ENCODE peak calls at places on chromosomes 1 and 21, in ten cellular contexts. One of them, this sample, is unnamed.

GRCh38 chr1:76428027-76428426 is 353.5 kb downstream of the ST6GALNAC3 start:
- DNase-seq in NCI-H2171: no peak
- DNase-seq in breast epithelium: no peak
- DNase-seq in stimulated activated naive B cell treated with anti-CD40 and anti-IgM and Interleukin-4, amounts not matched to agents 10 μg/mL and 1 μg/mL and 100 μg/mL, for 72 hours: no peak
- DNase-seq in activated naive CD4-positive, alpha-beta T cell treated with Interleukin-2 at 50 U/mL for 16 hours: no peak
- DNase-seq in effector CD8-positive, alpha-beta T cell: no peak
- DNase-seq in esophagus muscularis mucosa: no peak
- DNase-seq in T-helper 1 cell: no peak
- DNase-seq in activated CD8-positive, alpha-beta memory T cell treated with anti-CD3 and anti-CD28 coated beads for 1 hour: no peak
- DNase-seq in chondrocyte: no peak
- DNase-seq in this sample: no peak

GRCh38 chr1:116910379-116911165 is 856 bp downstream of the PTGFRN start:
- DNase-seq in stimulated activated naive B cell treated with anti-CD40 and anti-IgM and Interleukin-4, amounts not matched to agents 10 μg/mL and 1 μg/mL and 100 μg/mL, for 72 hours: no peak
- DNase-seq in chondrocyte: peak
- DNase-seq in NCI-H2171: peak
- DNase-seq in T-helper 1 cell: peak
- DNase-seq in esophagus muscularis mucosa: no peak
- DNase-seq in activated CD8-positive, alpha-beta memory T cell treated with anti-CD3 and anti-CD28 coated beads for 1 hour: no peak
- DNase-seq in breast epithelium: peak
- DNase-seq in activated naive CD4-positive, alpha-beta T cell treated with Interleukin-2 at 50 U/mL for 16 hours: peak
- DNase-seq in effector CD8-positive, alpha-beta T cell: no peak
- DNase-seq in this sample: peak

GRCh38 chr1:30302808-30303310 is 420.5 kb downstream of the MATN1 start:
- DNase-seq in activated CD8-positive, alpha-beta memory T cell treated with anti-CD3 and anti-CD28 coated beads for 1 hour: no peak
- DNase-seq in chondrocyte: peak
- DNase-seq in effector CD8-positive, alpha-beta T cell: no peak
- DNase-seq in T-helper 1 cell: no peak
- DNase-seq in breast epithelium: no peak
- DNase-seq in NCI-H2171: peak
- DNase-seq in stimulated activated naive B cell treated with anti-CD40 and anti-IgM and Interleukin-4, amounts not matched to agents 10 μg/mL and 1 μg/mL and 100 μg/mL, for 72 hours: no peak
- DNase-seq in activated naive CD4-positive, alpha-beta T cell treated with Interleukin-2 at 50 U/mL for 16 hours: no peak
- DNase-seq in esophagus muscularis mucosa: peak
- DNase-seq in this sample: no peak

GRCh38 chr21:14773777-14774345 is 227.7 kb upstream of the SAMSN1 start:
- DNase-seq in NCI-H2171: no peak
- DNase-seq in activated CD8-positive, alpha-beta memory T cell treated with anti-CD3 and anti-CD28 coated beads for 1 hour: no peak
- DNase-seq in stimulated activated naive B cell treated with anti-CD40 and anti-IgM and Interleukin-4, amounts not matched to agents 10 μg/mL and 1 μg/mL and 100 μg/mL, for 72 hours: no peak
- DNase-seq in activated naive CD4-positive, alpha-beta T cell treated with Interleukin-2 at 50 U/mL for 16 hours: peak
- DNase-seq in esophagus muscularis mucosa: no peak
- DNase-seq in breast epithelium: no peak
- DNase-seq in chondrocyte: no peak
- DNase-seq in T-helper 1 cell: peak
- DNase-seq in effector CD8-positive, alpha-beta T cell: peak
- DNase-seq in this sample: peak

GRCh38 chr1:220321758-220322157 is 49.5 kb upstream of the RAB3GAP2 start:
- DNase-seq in breast epithelium: no peak
- DNase-seq in esophagus muscularis mucosa: peak
- DNase-seq in T-helper 1 cell: no peak
- DNase-seq in effector CD8-positive, alpha-beta T cell: no peak
- DNase-seq in NCI-H2171: no peak
- DNase-seq in activated CD8-positive, alpha-beta memory T cell treated with anti-CD3 and anti-CD28 coated beads for 1 hour: no peak
- DNase-seq in activated naive CD4-positive, alpha-beta T cell treated with Interleukin-2 at 50 U/mL for 16 hours: no peak
- DNase-seq in stimulated activated naive B cell treated with anti-CD40 and anti-IgM and Interleukin-4, amounts not matched to agents 10 μg/mL and 1 μg/mL and 100 μg/mL, for 72 hours: no peak
- DNase-seq in chondrocyte: no peak
- DNase-seq in this sample: no peak

GRCh38 chr1:152725261-152725660 is 17.3 kb downstream of the LCE4A start:
- DNase-seq in activated naive CD4-positive, alpha-beta T cell treated with Interleukin-2 at 50 U/mL for 16 hours: no peak
- DNase-seq in stimulated activated naive B cell treated with anti-CD40 and anti-IgM and Interleukin-4, amounts not matched to agents 10 μg/mL and 1 μg/mL and 100 μg/mL, for 72 hours: no peak
- DNase-seq in activated CD8-positive, alpha-beta memory T cell treated with anti-CD3 and anti-CD28 coated beads for 1 hour: no peak
- DNase-seq in NCI-H2171: no peak
- DNase-seq in chondrocyte: no peak
- DNase-seq in effector CD8-positive, alpha-beta T cell: no peak
- DNase-seq in breast epithelium: no peak
- DNase-seq in T-helper 1 cell: no peak
- DNase-seq in esophagus muscularis mucosa: no peak
- DNase-seq in this sample: no peak

GRCh38 chr1:78052685-78053433 is 7.1 kb downstream of the GIPC2 start:
- DNase-seq in chondrocyte: no peak
- DNase-seq in stimulated activated naive B cell treated with anti-CD40 and anti-IgM and Interleukin-4, amounts not matched to agents 10 μg/mL and 1 μg/mL and 100 μg/mL, for 72 hours: no peak
- DNase-seq in activated CD8-positive, alpha-beta memory T cell treated with anti-CD3 and anti-CD28 coated beads for 1 hour: no peak
- DNase-seq in NCI-H2171: no peak
- DNase-seq in esophagus muscularis mucosa: no peak
- DNase-seq in activated naive CD4-positive, alpha-beta T cell treated with Interleukin-2 at 50 U/mL for 16 hours: no peak
- DNase-seq in effector CD8-positive, alpha-beta T cell: no peak
- DNase-seq in T-helper 1 cell: no peak
- DNase-seq in breast epithelium: no peak
- DNase-seq in this sample: no peak

GRCh38 chr1:169511339-169512028 is 25.7 kb upstream of the SLC19A2 start:
- DNase-seq in esophagus muscularis mucosa: no peak
- DNase-seq in chondrocyte: no peak
- DNase-seq in NCI-H2171: no peak
- DNase-seq in effector CD8-positive, alpha-beta T cell: no peak
- DNase-seq in T-helper 1 cell: no peak
- DNase-seq in activated naive CD4-positive, alpha-beta T cell treated with Interleukin-2 at 50 U/mL for 16 hours: no peak
- DNase-seq in stimulated activated naive B cell treated with anti-CD40 and anti-IgM and Interleukin-4, amounts not matched to agents 10 μg/mL and 1 μg/mL and 100 μg/mL, for 72 hours: no peak
- DNase-seq in activated CD8-positive, alpha-beta memory T cell treated with anti-CD3 and anti-CD28 coated beads for 1 hour: no peak
- DNase-seq in breast epithelium: no peak
- DNase-seq in this sample: no peak

GRCh38 chr1:203537806-203538464 is 44.0 kb downstream of the OPTC start:
- DNase-seq in T-helper 1 cell: no peak
- DNase-seq in activated CD8-positive, alpha-beta memory T cell treated with anti-CD3 and anti-CD28 coated beads for 1 hour: no peak
- DNase-seq in chondrocyte: no peak
- DNase-seq in stimulated activated naive B cell treated with anti-CD40 and anti-IgM and Interleukin-4, amounts not matched to agents 10 μg/mL and 1 μg/mL and 100 μg/mL, for 72 hours: no peak
- DNase-seq in effector CD8-positive, alpha-beta T cell: no peak
- DNase-seq in NCI-H2171: no peak
- DNase-seq in breast epithelium: no peak
- DNase-seq in esophagus muscularis mucosa: no peak
- DNase-seq in activated naive CD4-positive, alpha-beta T cell treated with Interleukin-2 at 50 U/mL for 16 hours: no peak
- DNase-seq in this sample: no peak

GRCh38 chr1:32702599-32703478 is at the start of gene SYNC:
- DNase-seq in chondrocyte: peak
- DNase-seq in stimulated activated naive B cell treated with anti-CD40 and anti-IgM and Interleukin-4, amounts not matched to agents 10 μg/mL and 1 μg/mL and 100 μg/mL, for 72 hours: no peak
- DNase-seq in esophagus muscularis mucosa: no peak
- DNase-seq in T-helper 1 cell: no peak
- DNase-seq in activated CD8-positive, alpha-beta memory T cell treated with anti-CD3 and anti-CD28 coated beads for 1 hour: no peak
- DNase-seq in activated naive CD4-positive, alpha-beta T cell treated with Interleukin-2 at 50 U/mL for 16 hours: peak
- DNase-seq in breast epithelium: no peak
- DNase-seq in NCI-H2171: peak
- DNase-seq in effector CD8-positive, alpha-beta T cell: no peak
- DNase-seq in this sample: no peak

GRCh38 chr1:15089244-15089992 is 64.1 kb upstream of the TMEM51 start:
- DNase-seq in stimulated activated naive B cell treated with anti-CD40 and anti-IgM and Interleukin-4, amounts not matched to agents 10 μg/mL and 1 μg/mL and 100 μg/mL, for 72 hours: no peak
- DNase-seq in T-helper 1 cell: no peak
- DNase-seq in effector CD8-positive, alpha-beta T cell: no peak
- DNase-seq in NCI-H2171: no peak
- DNase-seq in esophagus muscularis mucosa: no peak
- DNase-seq in activated naive CD4-positive, alpha-beta T cell treated with Interleukin-2 at 50 U/mL for 16 hours: no peak
- DNase-seq in chondrocyte: no peak
- DNase-seq in activated CD8-positive, alpha-beta memory T cell treated with anti-CD3 and anti-CD28 coated beads for 1 hour: no peak
- DNase-seq in breast epithelium: peak
- DNase-seq in this sample: peak

GRCh38 chr1:26863677-26864060 is 720 bp downstream of the SFN start:
- DNase-seq in NCI-H2171: no peak
- DNase-seq in T-helper 1 cell: no peak
- DNase-seq in effector CD8-positive, alpha-beta T cell: no peak
- DNase-seq in activated naive CD4-positive, alpha-beta T cell treated with Interleukin-2 at 50 U/mL for 16 hours: no peak
- DNase-seq in breast epithelium: no peak
- DNase-seq in activated CD8-positive, alpha-beta memory T cell treated with anti-CD3 and anti-CD28 coated beads for 1 hour: no peak
- DNase-seq in stimulated activated naive B cell treated with anti-CD40 and anti-IgM and Interleukin-4, amounts not matched to agents 10 μg/mL and 1 μg/mL and 100 μg/mL, for 72 hours: no peak
- DNase-seq in chondrocyte: no peak
- DNase-seq in esophagus muscularis mucosa: no peak
- DNase-seq in this sample: no peak

GRCh38 chr1:27296773-27297214 is 25.2 kb upstream of the TMEM222 start:
- DNase-seq in NCI-H2171: peak
- DNase-seq in chondrocyte: no peak
- DNase-seq in breast epithelium: peak
- DNase-seq in activated naive CD4-positive, alpha-beta T cell treated with Interleukin-2 at 50 U/mL for 16 hours: peak
- DNase-seq in effector CD8-positive, alpha-beta T cell: peak
- DNase-seq in esophagus muscularis mucosa: peak
- DNase-seq in activated CD8-positive, alpha-beta memory T cell treated with anti-CD3 and anti-CD28 coated beads for 1 hour: peak
- DNase-seq in stimulated activated naive B cell treated with anti-CD40 and anti-IgM and Interleukin-4, amounts not matched to agents 10 μg/mL and 1 μg/mL and 100 μg/mL, for 72 hours: peak
- DNase-seq in T-helper 1 cell: peak
- DNase-seq in this sample: peak

GRCh38 chr1:29332204-29332603 is 95.9 kb downstream of the PTPRU start:
- DNase-seq in activated CD8-positive, alpha-beta memory T cell treated with anti-CD3 and anti-CD28 coated beads for 1 hour: no peak
- DNase-seq in NCI-H2171: no peak
- DNase-seq in stimulated activated naive B cell treated with anti-CD40 and anti-IgM and Interleukin-4, amounts not matched to agents 10 μg/mL and 1 μg/mL and 100 μg/mL, for 72 hours: no peak
- DNase-seq in breast epithelium: no peak
- DNase-seq in activated naive CD4-positive, alpha-beta T cell treated with Interleukin-2 at 50 U/mL for 16 hours: no peak
- DNase-seq in esophagus muscularis mucosa: no peak
- DNase-seq in chondrocyte: no peak
- DNase-seq in effector CD8-positive, alpha-beta T cell: no peak
- DNase-seq in T-helper 1 cell: peak
- DNase-seq in this sample: no peak

GRCh38 chr21:42654179-42654912 is 925 bp downstream of the PDE9A start:
- DNase-seq in T-helper 1 cell: no peak
- DNase-seq in effector CD8-positive, alpha-beta T cell: no peak
- DNase-seq in activated CD8-positive, alpha-beta memory T cell treated with anti-CD3 and anti-CD28 coated beads for 1 hour: no peak
- DNase-seq in stimulated activated naive B cell treated with anti-CD40 and anti-IgM and Interleukin-4, amounts not matched to agents 10 μg/mL and 1 μg/mL and 100 μg/mL, for 72 hours: peak
- DNase-seq in esophagus muscularis mucosa: no peak
- DNase-seq in breast epithelium: no peak
- DNase-seq in activated naive CD4-positive, alpha-beta T cell treated with Interleukin-2 at 50 U/mL for 16 hours: no peak
- DNase-seq in NCI-H2171: peak
- DNase-seq in chondrocyte: peak
- DNase-seq in this sample: no peak

GRCh38 chr1:52296345-52296744 is 69.7 kb downstream of the CC2D1B start:
- DNase-seq in esophagus muscularis mucosa: no peak
- DNase-seq in activated CD8-positive, alpha-beta memory T cell treated with anti-CD3 and anti-CD28 coated beads for 1 hour: no peak
- DNase-seq in stimulated activated naive B cell treated with anti-CD40 and anti-IgM and Interleukin-4, amounts not matched to agents 10 μg/mL and 1 μg/mL and 100 μg/mL, for 72 hours: no peak
- DNase-seq in chondrocyte: no peak
- DNase-seq in T-helper 1 cell: peak
- DNase-seq in NCI-H2171: no peak
- DNase-seq in activated naive CD4-positive, alpha-beta T cell treated with Interleukin-2 at 50 U/mL for 16 hours: no peak
- DNase-seq in effector CD8-positive, alpha-beta T cell: no peak
- DNase-seq in breast epithelium: no peak
- DNase-seq in this sample: no peak

GRCh38 chr1:172818841-172819527 is 160.1 kb downstream of the FASLG start:
- DNase-seq in T-helper 1 cell: peak
- DNase-seq in activated naive CD4-positive, alpha-beta T cell treated with Interleukin-2 at 50 U/mL for 16 hours: peak
- DNase-seq in chondrocyte: no peak
- DNase-seq in effector CD8-positive, alpha-beta T cell: no peak
- DNase-seq in NCI-H2171: no peak
- DNase-seq in esophagus muscularis mucosa: no peak
- DNase-seq in stimulated activated naive B cell treated with anti-CD40 and anti-IgM and Interleukin-4, amounts not matched to agents 10 μg/mL and 1 μg/mL and 100 μg/mL, for 72 hours: peak
- DNase-seq in breast epithelium: no peak
- DNase-seq in activated CD8-positive, alpha-beta memory T cell treated with anti-CD3 and anti-CD28 coated beads for 1 hour: no peak
- DNase-seq in this sample: peak

GRCh38 chr1:227947678-227948492 is at the start of gene WNT9A:
- DNase-seq in esophagus muscularis mucosa: no peak
- DNase-seq in breast epithelium: no peak
- DNase-seq in activated CD8-positive, alpha-beta memory T cell treated with anti-CD3 and anti-CD28 coated beads for 1 hour: no peak
- DNase-seq in activated naive CD4-positive, alpha-beta T cell treated with Interleukin-2 at 50 U/mL for 16 hours: no peak
- DNase-seq in effector CD8-positive, alpha-beta T cell: no peak
- DNase-seq in T-helper 1 cell: no peak
- DNase-seq in NCI-H2171: peak
- DNase-seq in chondrocyte: peak
- DNase-seq in stimulated activated naive B cell treated with anti-CD40 and anti-IgM and Interleukin-4, amounts not matched to agents 10 μg/mL and 1 μg/mL and 100 μg/mL, for 72 hours: no peak
- DNase-seq in this sample: peak

GRCh38 chr1:8727809-8728213 is 89.6 kb downstream of the RERE start:
- DNase-seq in chondrocyte: no peak
- DNase-seq in NCI-H2171: peak
- DNase-seq in stimulated activated naive B cell treated with anti-CD40 and anti-IgM and Interleukin-4, amounts not matched to agents 10 μg/mL and 1 μg/mL and 100 μg/mL, for 72 hours: no peak
- DNase-seq in T-helper 1 cell: no peak
- DNase-seq in activated CD8-positive, alpha-beta memory T cell treated with anti-CD3 and anti-CD28 coated beads for 1 hour: no peak
- DNase-seq in effector CD8-positive, alpha-beta T cell: no peak
- DNase-seq in breast epithelium: no peak
- DNase-seq in esophagus muscularis mucosa: no peak
- DNase-seq in activated naive CD4-positive, alpha-beta T cell treated with Interleukin-2 at 50 U/mL for 16 hours: no peak
- DNase-seq in this sample: no peak

GRCh38 chr1:107141491-107142369 is 891 bp downstream of the NTNG1 start:
- DNase-seq in T-helper 1 cell: peak
- DNase-seq in activated CD8-positive, alpha-beta memory T cell treated with anti-CD3 and anti-CD28 coated beads for 1 hour: no peak
- DNase-seq in esophagus muscularis mucosa: no peak
- DNase-seq in stimulated activated naive B cell treated with anti-CD40 and anti-IgM and Interleukin-4, amounts not matched to agents 10 μg/mL and 1 μg/mL and 100 μg/mL, for 72 hours: peak
- DNase-seq in NCI-H2171: peak
- DNase-seq in effector CD8-positive, alpha-beta T cell: no peak
- DNase-seq in activated naive CD4-positive, alpha-beta T cell treated with Interleukin-2 at 50 U/mL for 16 hours: peak
- DNase-seq in chondrocyte: peak
- DNase-seq in breast epithelium: no peak
- DNase-seq in this sample: peak

GRCh38 chr1:155166373-155167165 is 6.5 kb downstream of the KRTCAP2 start:
- DNase-seq in effector CD8-positive, alpha-beta T cell: no peak
- DNase-seq in chondrocyte: no peak
- DNase-seq in NCI-H2171: peak
- DNase-seq in stimulated activated naive B cell treated with anti-CD40 and anti-IgM and Interleukin-4, amounts not matched to agents 10 μg/mL and 1 μg/mL and 100 μg/mL, for 72 hours: no peak
- DNase-seq in T-helper 1 cell: no peak
- DNase-seq in breast epithelium: no peak
- DNase-seq in activated CD8-positive, alpha-beta memory T cell treated with anti-CD3 and anti-CD28 coated beads for 1 hour: no peak
- DNase-seq in activated naive CD4-positive, alpha-beta T cell treated with Interleukin-2 at 50 U/mL for 16 hours: no peak
- DNase-seq in esophagus muscularis mucosa: peak
- DNase-seq in this sample: peak

GRCh38 chr1:210700511-210700910 is 371.8 kb downstream of the HHAT start:
- DNase-seq in T-helper 1 cell: no peak
- DNase-seq in stimulated activated naive B cell treated with anti-CD40 and anti-IgM and Interleukin-4, amounts not matched to agents 10 μg/mL and 1 μg/mL and 100 μg/mL, for 72 hours: no peak
- DNase-seq in activated naive CD4-positive, alpha-beta T cell treated with Interleukin-2 at 50 U/mL for 16 hours: no peak
- DNase-seq in chondrocyte: no peak
- DNase-seq in activated CD8-positive, alpha-beta memory T cell treated with anti-CD3 and anti-CD28 coated beads for 1 hour: no peak
- DNase-seq in breast epithelium: no peak
- DNase-seq in esophagus muscularis mucosa: no peak
- DNase-seq in NCI-H2171: no peak
- DNase-seq in effector CD8-positive, alpha-beta T cell: no peak
- DNase-seq in this sample: no peak

GRCh38 chr21:46661211-46661625 is 25.7 kb downstream of the PRMT2 start:
- DNase-seq in NCI-H2171: no peak
- DNase-seq in breast epithelium: no peak
- DNase-seq in activated naive CD4-positive, alpha-beta T cell treated with Interleukin-2 at 50 U/mL for 16 hours: peak
- DNase-seq in effector CD8-positive, alpha-beta T cell: peak
- DNase-seq in stimulated activated naive B cell treated with anti-CD40 and anti-IgM and Interleukin-4, amounts not matched to agents 10 μg/mL and 1 μg/mL and 100 μg/mL, for 72 hours: no peak
- DNase-seq in activated CD8-positive, alpha-beta memory T cell treated with anti-CD3 and anti-CD28 coated beads for 1 hour: peak
- DNase-seq in chondrocyte: no peak
- DNase-seq in T-helper 1 cell: peak
- DNase-seq in esophagus muscularis mucosa: no peak
- DNase-seq in this sample: no peak

GRCh38 chr1:57060451-57060850 is 94.6 kb upstream of the C8B start:
- DNase-seq in stimulated activated naive B cell treated with anti-CD40 and anti-IgM and Interleukin-4, amounts not matched to agents 10 μg/mL and 1 μg/mL and 100 μg/mL, for 72 hours: no peak
- DNase-seq in breast epithelium: no peak
- DNase-seq in T-helper 1 cell: no peak
- DNase-seq in activated naive CD4-positive, alpha-beta T cell treated with Interleukin-2 at 50 U/mL for 16 hours: no peak
- DNase-seq in chondrocyte: no peak
- DNase-seq in effector CD8-positive, alpha-beta T cell: no peak
- DNase-seq in NCI-H2171: no peak
- DNase-seq in esophagus muscularis mucosa: no peak
- DNase-seq in activated CD8-positive, alpha-beta memory T cell treated with anti-CD3 and anti-CD28 coated beads for 1 hour: no peak
- DNase-seq in this sample: no peak

GRCh38 chr21:38244885-38245869 is 11.6 kb upstream of the KCNJ15 start:
- DNase-seq in stimulated activated naive B cell treated with anti-CD40 and anti-IgM and Interleukin-4, amounts not matched to agents 10 μg/mL and 1 μg/mL and 100 μg/mL, for 72 hours: no peak
- DNase-seq in activated naive CD4-positive, alpha-beta T cell treated with Interleukin-2 at 50 U/mL for 16 hours: peak
- DNase-seq in breast epithelium: no peak
- DNase-seq in effector CD8-positive, alpha-beta T cell: no peak
- DNase-seq in NCI-H2171: no peak
- DNase-seq in esophagus muscularis mucosa: no peak
- DNase-seq in activated CD8-positive, alpha-beta memory T cell treated with anti-CD3 and anti-CD28 coated beads for 1 hour: peak
- DNase-seq in chondrocyte: no peak
- DNase-seq in T-helper 1 cell: peak
- DNase-seq in this sample: peak

GRCh38 chr1:11749203-11749689 is 12.7 kb upstream of the C1orf167 start:
- DNase-seq in NCI-H2171: no peak
- DNase-seq in activated naive CD4-positive, alpha-beta T cell treated with Interleukin-2 at 50 U/mL for 16 hours: peak
- DNase-seq in stimulated activated naive B cell treated with anti-CD40 and anti-IgM and Interleukin-4, amounts not matched to agents 10 μg/mL and 1 μg/mL and 100 μg/mL, for 72 hours: peak
- DNase-seq in chondrocyte: no peak
- DNase-seq in activated CD8-positive, alpha-beta memory T cell treated with anti-CD3 and anti-CD28 coated beads for 1 hour: no peak
- DNase-seq in effector CD8-positive, alpha-beta T cell: no peak
- DNase-seq in esophagus muscularis mucosa: no peak
- DNase-seq in T-helper 1 cell: peak
- DNase-seq in breast epithelium: no peak
- DNase-seq in this sample: peak

GRCh38 chr1:24828887-24829192 is 83.6 kb downstream of the CLIC4 start:
- DNase-seq in esophagus muscularis mucosa: no peak
- DNase-seq in activated CD8-positive, alpha-beta memory T cell treated with anti-CD3 and anti-CD28 coated beads for 1 hour: no peak
- DNase-seq in chondrocyte: no peak
- DNase-seq in T-helper 1 cell: no peak
- DNase-seq in stimulated activated naive B cell treated with anti-CD40 and anti-IgM and Interleukin-4, amounts not matched to agents 10 μg/mL and 1 μg/mL and 100 μg/mL, for 72 hours: no peak
- DNase-seq in breast epithelium: no peak
- DNase-seq in activated naive CD4-positive, alpha-beta T cell treated with Interleukin-2 at 50 U/mL for 16 hours: no peak
- DNase-seq in NCI-H2171: no peak
- DNase-seq in effector CD8-positive, alpha-beta T cell: no peak
- DNase-seq in this sample: no peak

GRCh38 chr1:119686661-119687060 is 25.1 kb upstream of the PHGDH start:
- DNase-seq in NCI-H2171: no peak
- DNase-seq in activated naive CD4-positive, alpha-beta T cell treated with Interleukin-2 at 50 U/mL for 16 hours: no peak
- DNase-seq in breast epithelium: peak
- DNase-seq in stimulated activated naive B cell treated with anti-CD40 and anti-IgM and Interleukin-4, amounts not matched to agents 10 μg/mL and 1 μg/mL and 100 μg/mL, for 72 hours: no peak
- DNase-seq in effector CD8-positive, alpha-beta T cell: no peak
- DNase-seq in activated CD8-positive, alpha-beta memory T cell treated with anti-CD3 and anti-CD28 coated beads for 1 hour: no peak
- DNase-seq in chondrocyte: no peak
- DNase-seq in esophagus muscularis mucosa: no peak
- DNase-seq in T-helper 1 cell: no peak
- DNase-seq in this sample: no peak

This sample was measured in activated effector memory CD4-positive, alpha-beta T cell treated with anti-CD3 and anti-CD28 coated beads, Interleukin-2, amount 50 U/mL, for 16 hours.